ENCODE peak calls at places on chromosomes 6 and 20, in four cellular contexts. K, C, D and T are unnamed samples.

GRCh38 chr20:63067721-63068560 is 61.2 kb upstream of the BHLHE23 start:
- DNase-seq in K (no peak), C (no peak), D (no peak), T (no peak)

GRCh38 chr20:51434556-51435256 is 107.8 kb downstream of the NFATC2 start:
- DNase-seq in K (peak; percentile 19), C (no peak), D (no peak), T (no peak)

GRCh38 chr20:31923388-31924271 is 28.2 kb downstream of the PDRG1 start:
- DNase-seq in K (no peak), C (no peak), D (no peak), T (no peak)

GRCh38 chr20:23631981-23632710 is 5.6 kb downstream of the CST3 start:
- DNase-seq in K (no peak), C (no peak), D (no peak), T (no peak)

GRCh38 chr20:21019468-21019830 is 86.7 kb downstream of the LINC00237 start:
- DNase-seq in K (no peak), C (no peak), D (no peak), T (no peak)

GRCh38 chr6:30443657-30444450 is 45.5 kb upstream of the HLA-E start:
- DNase-seq in K (no peak), C (no peak), D (no peak), T (no peak)

GRCh38 chr6:15620616-15621015 is 42.2 kb downstream of the DTNBP1 start:
- DNase-seq in K (no peak), C (no peak), D (no peak), T (no peak)

GRCh38 chr6:50724381-50725124 is 11.2 kb downstream of the TFAP2D start:
- DNase-seq in K (no peak), C (no peak), D (no peak), T (no peak)

GRCh38 chr6:118725944-118726343 is 74.6 kb upstream of the CEP85L start:
- DNase-seq in K (no peak), C (peak; percentile 28), D (no peak), T (no peak)

GRCh38 chr6:23561732-23562131 is 564.3 kb upstream of the NRSN1 start:
- DNase-seq in K (no peak), C (no peak), D (no peak), T (no peak)

GRCh38 chr20:29298759-29299613 is 1958.5 kb upstream of the DEFB115 start:
- DNase-seq in K (no peak), C (no peak), D (no peak), T (no peak)

GRCh38 chr6:170257376-170257775 is 33.5 kb downstream of the DLL1 start:
- DNase-seq in K (no peak), C (no peak), D (no peak), T (no peak)